ENCODE peak calls at places on chromosomes 16 and 17, in nine cellular contexts. One of them, this sample, is unnamed.

GRCh38 chr17:45131616-45132301 is 556 bp downstream of the PLCD3 start:
- DNase-seq in GM23338: peak; percentile 86
- DNase-seq in stomach: peak; percentile 48
- DNase-seq in HFFc6: no peak
- DNase-seq in fibroblast of the aortic adventitia: no peak
- DNase-seq in vagina: no peak
- DNase-seq in gastrocnemius medialis: no peak
- DNase-seq in astrocyte of the cerebellum: no peak
- DNase-seq in astrocyte of the spinal cord: no peak
- DNase-seq in this sample: no peak

GRCh38 chr17:5055543-5055942 is 20.3 kb upstream of the SLC52A1 start:
- DNase-seq in gastrocnemius medialis: no peak
- DNase-seq in astrocyte of the cerebellum: no peak
- DNase-seq in stomach: no peak
- DNase-seq in astrocyte of the spinal cord: no peak
- DNase-seq in fibroblast of the aortic adventitia: no peak
- DNase-seq in GM23338: peak; percentile 65
- DNase-seq in HFFc6: no peak
- DNase-seq in vagina: no peak
- DNase-seq in this sample: no peak

GRCh38 chr16:9409753-9410493 is 318.5 kb downstream of the HAPSTR1 start:
- DNase-seq in astrocyte of the spinal cord: no peak
- DNase-seq in astrocyte of the cerebellum: no peak
- DNase-seq in gastrocnemius medialis: no peak
- DNase-seq in stomach: no peak
- DNase-seq in GM23338: no peak
- DNase-seq in vagina: no peak
- DNase-seq in fibroblast of the aortic adventitia: no peak
- DNase-seq in HFFc6: no peak
- DNase-seq in this sample: no peak

GRCh38 chr17:57375770-57376181 is 119.5 kb downstream of the MSI2 start:
- DNase-seq in fibroblast of the aortic adventitia: no peak
- DNase-seq in stomach: no peak
- DNase-seq in astrocyte of the cerebellum: no peak
- DNase-seq in vagina: no peak
- DNase-seq in astrocyte of the spinal cord: no peak
- DNase-seq in gastrocnemius medialis: no peak
- DNase-seq in HFFc6: no peak
- DNase-seq in GM23338: no peak
- DNase-seq in this sample: no peak

GRCh38 chr16:27625050-27625697 is 75.2 kb downstream of the KATNIP start:
- DNase-seq in vagina: no peak
- DNase-seq in astrocyte of the cerebellum: no peak
- DNase-seq in HFFc6: no peak
- DNase-seq in GM23338: no peak
- DNase-seq in stomach: no peak
- DNase-seq in gastrocnemius medialis: no peak
- DNase-seq in fibroblast of the aortic adventitia: peak; percentile 53
- DNase-seq in astrocyte of the spinal cord: peak; percentile 10
- DNase-seq in this sample: no peak

GRCh38 chr16:84689126-84689525 is 10.7 kb upstream of the USP10 start:
- DNase-seq in fibroblast of the aortic adventitia: peak; percentile 74
- DNase-seq in HFFc6: peak; percentile 89
- DNase-seq in stomach: no peak
- DNase-seq in gastrocnemius medialis: no peak
- DNase-seq in astrocyte of the spinal cord: peak; percentile 87
- DNase-seq in vagina: no peak
- DNase-seq in astrocyte of the cerebellum: peak; percentile 52
- DNase-seq in GM23338: no peak
- DNase-seq in this sample: no peak

GRCh38 chr16:73549960-73550359 is 502.0 kb upstream of the ZFHX3 start:
- DNase-seq in stomach: no peak
- DNase-seq in gastrocnemius medialis: no peak
- DNase-seq in vagina: no peak
- DNase-seq in fibroblast of the aortic adventitia: no peak
- DNase-seq in GM23338: no peak
- DNase-seq in astrocyte of the spinal cord: no peak
- DNase-seq in astrocyte of the cerebellum: no peak
- DNase-seq in HFFc6: no peak
- DNase-seq in this sample: no peak

GRCh38 chr17:15307686-15308085 is 33.7 kb downstream of the TEKT3 start:
- DNase-seq in GM23338: no peak
- DNase-seq in astrocyte of the cerebellum: no peak
- DNase-seq in HFFc6: no peak
- DNase-seq in fibroblast of the aortic adventitia: peak; percentile 31
- DNase-seq in gastrocnemius medialis: no peak
- DNase-seq in stomach: no peak
- DNase-seq in vagina: no peak
- DNase-seq in astrocyte of the spinal cord: no peak
- DNase-seq in this sample: no peak

GRCh38 chr16:79089735-79090284 is 510.7 kb downstream of the MAF start:
- DNase-seq in stomach: no peak
- DNase-seq in HFFc6: no peak
- DNase-seq in GM23338: no peak
- DNase-seq in fibroblast of the aortic adventitia: no peak
- DNase-seq in vagina: no peak
- DNase-seq in astrocyte of the cerebellum: no peak
- DNase-seq in astrocyte of the spinal cord: no peak
- DNase-seq in gastrocnemius medialis: no peak
- DNase-seq in this sample: no peak

GRCh38 chr16:3066440-3066748 is 954 bp downstream of the IL32 start:
- DNase-seq in GM23338: no peak
- DNase-seq in HFFc6: no peak
- DNase-seq in astrocyte of the spinal cord: no peak
- DNase-seq in vagina: no peak
- DNase-seq in stomach: no peak
- DNase-seq in fibroblast of the aortic adventitia: no peak
- DNase-seq in astrocyte of the cerebellum: no peak
- DNase-seq in gastrocnemius medialis: no peak
- DNase-seq in this sample: no peak

GRCh38 chr17:49756805-49757496 is 7.0 kb downstream of the FAM117A start:
- DNase-seq in gastrocnemius medialis: no peak
- DNase-seq in HFFc6: no peak
- DNase-seq in astrocyte of the cerebellum: no peak
- DNase-seq in GM23338: no peak
- DNase-seq in stomach: no peak
- DNase-seq in fibroblast of the aortic adventitia: no peak
- DNase-seq in astrocyte of the spinal cord: no peak
- DNase-seq in vagina: no peak
- DNase-seq in this sample: no peak
- TF ChIP-seq CTCF in gastrocnemius medialis: no peak
- TF ChIP-seq CTCF in HFFc6: no peak
- TF ChIP-seq CTCF in astrocyte of the cerebellum: no peak
- TF ChIP-seq CTCF in GM23338: no peak
- TF ChIP-seq CTCF in stomach: no peak
- TF ChIP-seq CTCF in fibroblast of the aortic adventitia: no peak
- TF ChIP-seq CTCF in astrocyte of the spinal cord: no peak
- TF ChIP-seq CTCF in vagina: no peak
- TF ChIP-seq CTCF in this sample: no peak

GRCh38 chr17:8740486-8740885 is 4.2 kb downstream of the CCDC42 start:
- DNase-seq in astrocyte of the spinal cord: no peak
- DNase-seq in gastrocnemius medialis: no peak
- DNase-seq in GM23338: peak; percentile 70
- DNase-seq in stomach: no peak
- DNase-seq in fibroblast of the aortic adventitia: no peak
- DNase-seq in vagina: no peak
- DNase-seq in astrocyte of the cerebellum: no peak
- DNase-seq in HFFc6: no peak
- DNase-seq in this sample: no peak
- TF ChIP-seq CTCF in astrocyte of the spinal cord: no peak
- TF ChIP-seq CTCF in gastrocnemius medialis: no peak
- TF ChIP-seq CTCF in GM23338: peak; percentile 68
- TF ChIP-seq CTCF in stomach: no peak
- TF ChIP-seq CTCF in fibroblast of the aortic adventitia: no peak
- TF ChIP-seq CTCF in vagina: no peak
- TF ChIP-seq CTCF in astrocyte of the cerebellum: no peak
- TF ChIP-seq CTCF in HFFc6: no peak
- TF ChIP-seq CTCF in this sample: no peak

GRCh38 chr17:74815067-74815466 is 38.9 kb upstream of the NAT9 start:
- DNase-seq in gastrocnemius medialis: no peak
- DNase-seq in fibroblast of the aortic adventitia: no peak
- DNase-seq in vagina: no peak
- DNase-seq in HFFc6: no peak
- DNase-seq in stomach: no peak
- DNase-seq in astrocyte of the spinal cord: no peak
- DNase-seq in GM23338: no peak
- DNase-seq in astrocyte of the cerebellum: no peak
- DNase-seq in this sample: no peak

GRCh38 chr17:74816883-74817620 is 40.9 kb upstream of the NAT9 start:
- DNase-seq in stomach: no peak
- DNase-seq in GM23338: no peak
- DNase-seq in vagina: no peak
- DNase-seq in fibroblast of the aortic adventitia: no peak
- DNase-seq in gastrocnemius medialis: no peak
- DNase-seq in astrocyte of the spinal cord: no peak
- DNase-seq in astrocyte of the cerebellum: no peak
- DNase-seq in HFFc6: no peak
- DNase-seq in this sample: no peak

GRCh38 chr17:74813793-74814192 is 37.6 kb upstream of the NAT9 start:
- DNase-seq in fibroblast of the aortic adventitia: no peak
- DNase-seq in stomach: no peak
- DNase-seq in vagina: no peak
- DNase-seq in HFFc6: no peak
- DNase-seq in astrocyte of the spinal cord: no peak
- DNase-seq in GM23338: no peak
- DNase-seq in astrocyte of the cerebellum: no peak
- DNase-seq in gastrocnemius medialis: no peak
- DNase-seq in this sample: no peak

GRCh38 chr17:74814453-74814852 is 38.3 kb upstream of the NAT9 start:
- DNase-seq in gastrocnemius medialis: no peak
- DNase-seq in GM23338: no peak
- DNase-seq in HFFc6: no peak
- DNase-seq in fibroblast of the aortic adventitia: no peak
- DNase-seq in astrocyte of the cerebellum: no peak
- DNase-seq in astrocyte of the spinal cord: no peak
- DNase-seq in stomach: no peak
- DNase-seq in vagina: no peak
- DNase-seq in this sample: no peak

GRCh38 chr17:74815671-74816370 is 39.7 kb upstream of the NAT9 start:
- DNase-seq in GM23338: peak; percentile 79
- DNase-seq in vagina: no peak
- DNase-seq in astrocyte of the cerebellum: no peak
- DNase-seq in astrocyte of the spinal cord: no peak
- DNase-seq in fibroblast of the aortic adventitia: no peak
- DNase-seq in stomach: no peak
- DNase-seq in HFFc6: no peak
- DNase-seq in gastrocnemius medialis: no peak
- DNase-seq in this sample: no peak
- TF ChIP-seq CTCF in GM23338: peak; percentile 79
- TF ChIP-seq CTCF in vagina: no peak
- TF ChIP-seq CTCF in astrocyte of the cerebellum: peak; percentile 32
- TF ChIP-seq CTCF in astrocyte of the spinal cord: peak; percentile 42
- TF ChIP-seq CTCF in fibroblast of the aortic adventitia: no peak
- TF ChIP-seq CTCF in stomach: no peak
- TF ChIP-seq CTCF in HFFc6: peak; percentile 58
- TF ChIP-seq CTCF in gastrocnemius medialis: no peak
- TF ChIP-seq CTCF in this sample: no peak

GRCh38 chr17:58529275-58529674 is 14.8 kb upstream of the MTMR4 start:
- DNase-seq in vagina: no peak
- DNase-seq in GM23338: no peak
- DNase-seq in fibroblast of the aortic adventitia: no peak
- DNase-seq in stomach: no peak
- DNase-seq in astrocyte of the spinal cord: no peak
- DNase-seq in gastrocnemius medialis: no peak
- DNase-seq in astrocyte of the cerebellum: no peak
- DNase-seq in HFFc6: no peak
- DNase-seq in this sample: no peak

GRCh38 chr17:58528443-58528842 is 14.0 kb upstream of the MTMR4 start:
- DNase-seq in gastrocnemius medialis: no peak
- DNase-seq in HFFc6: no peak
- DNase-seq in fibroblast of the aortic adventitia: no peak
- DNase-seq in stomach: no peak
- DNase-seq in vagina: no peak
- DNase-seq in GM23338: no peak
- DNase-seq in astrocyte of the cerebellum: no peak
- DNase-seq in astrocyte of the spinal cord: no peak
- DNase-seq in this sample: no peak

GRCh38 chr17:58525239-58525638 is 10.8 kb upstream of the MTMR4 start:
- DNase-seq in vagina: no peak
- DNase-seq in astrocyte of the cerebellum: peak; percentile 87
- DNase-seq in gastrocnemius medialis: no peak
- DNase-seq in stomach: no peak
- DNase-seq in HFFc6: peak; percentile 69
- DNase-seq in GM23338: peak; percentile 50
- DNase-seq in fibroblast of the aortic adventitia: peak; percentile 91
- DNase-seq in astrocyte of the spinal cord: peak; percentile 80
- DNase-seq in this sample: no peak

GRCh38 chr17:58527949-58528348 is 13.5 kb upstream of the MTMR4 start:
- DNase-seq in astrocyte of the cerebellum: peak; percentile 63
- DNase-seq in fibroblast of the aortic adventitia: peak; percentile 67
- DNase-seq in astrocyte of the spinal cord: peak; percentile 56
- DNase-seq in vagina: no peak
- DNase-seq in stomach: no peak
- DNase-seq in HFFc6: no peak
- DNase-seq in GM23338: no peak
- DNase-seq in gastrocnemius medialis: no peak
- DNase-seq in this sample: no peak

DNA sequence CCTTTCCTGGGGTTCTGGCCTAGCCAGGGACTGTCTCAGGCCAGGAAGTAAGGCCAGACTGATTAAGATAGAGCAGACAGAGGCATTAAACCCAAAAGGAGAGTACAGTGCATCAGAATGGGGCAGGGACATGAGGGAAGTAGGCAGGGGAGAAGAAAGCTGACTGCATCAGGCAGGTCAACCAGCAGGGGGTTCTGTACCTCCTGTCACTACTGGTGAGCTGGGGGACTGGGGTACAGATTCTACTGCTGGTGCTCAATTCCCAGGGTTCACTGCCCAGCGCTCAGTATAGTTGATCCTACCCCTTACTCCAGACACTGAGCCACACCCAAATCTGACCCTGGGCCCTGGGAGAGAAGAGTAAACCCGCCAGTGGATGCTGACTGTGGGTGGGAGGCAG is 12.9 kb upstream of the MTMR4 start:
- DNase-seq in GM23338: peak; percentile 40
- DNase-seq in stomach: no peak
- DNase-seq in fibroblast of the aortic adventitia: no peak
- DNase-seq in gastrocnemius medialis: no peak
- DNase-seq in astrocyte of the cerebellum: no peak
- DNase-seq in vagina: no peak
- DNase-seq in astrocyte of the spinal cord: no peak
- DNase-seq in HFFc6: no peak
- DNase-seq in this sample: no peak
- TF ChIP-seq CTCF in GM23338: peak; percentile 12
- TF ChIP-seq CTCF in stomach: no peak
- TF ChIP-seq CTCF in fibroblast of the aortic adventitia: no peak
- TF ChIP-seq CTCF in gastrocnemius medialis: no peak
- TF ChIP-seq CTCF in astrocyte of the cerebellum: peak; percentile 10
- TF ChIP-seq CTCF in vagina: no peak
- TF ChIP-seq CTCF in astrocyte of the spinal cord: peak; percentile 8
- TF ChIP-seq CTCF in HFFc6: peak; percentile 58
- TF ChIP-seq CTCF in this sample: no peak

DNA sequence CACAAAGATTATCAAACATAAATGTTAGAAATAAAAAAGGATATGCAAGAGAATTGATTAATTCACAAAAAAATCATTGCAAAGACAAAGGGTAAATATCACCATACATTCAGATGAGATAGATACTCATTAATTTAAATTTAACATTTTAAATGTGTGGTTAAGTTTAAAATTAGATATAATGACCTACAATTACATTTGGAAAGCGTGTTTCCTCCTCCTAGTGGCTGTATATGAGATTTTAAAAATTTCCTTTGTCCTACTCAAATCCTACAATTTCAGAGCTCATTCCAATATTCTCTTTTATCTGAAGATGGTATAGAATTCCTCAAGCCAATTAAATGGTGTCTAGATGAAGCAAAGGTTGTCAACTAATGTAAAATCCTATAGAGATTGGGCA is 169.2 kb upstream of the CDH8 start:
- DNase-seq in GM23338: no peak
- DNase-seq in gastrocnemius medialis: no peak
- DNase-seq in astrocyte of the spinal cord: no peak
- DNase-seq in fibroblast of the aortic adventitia: no peak
- DNase-seq in astrocyte of the cerebellum: no peak
- DNase-seq in vagina: no peak
- DNase-seq in stomach: no peak
- DNase-seq in HFFc6: no peak
- DNase-seq in this sample: no peak
- TF ChIP-seq CTCF in GM23338: no peak
- TF ChIP-seq CTCF in gastrocnemius medialis: no peak
- TF ChIP-seq CTCF in astrocyte of the spinal cord: no peak
- TF ChIP-seq CTCF in fibroblast of the aortic adventitia: no peak
- TF ChIP-seq CTCF in astrocyte of the cerebellum: no peak
- TF ChIP-seq CTCF in vagina: no peak
- TF ChIP-seq CTCF in stomach: no peak
- TF ChIP-seq CTCF in HFFc6: no peak
- TF ChIP-seq CTCF in this sample: no peak

This sample was measured in omental fat pad.